ENCODE peak calls at places on chromosomes 11 and 22, in seven cellular contexts. K, F, Y, A, H, C and L are unnamed samples.
A peak's percentile ranks its signal among the peaks of the same experiment; 100 is the strongest.

GRCh38 chr11:114125959-114126358 is 66.4 kb downstream of the ZBTB16 start:
- DNase-seq in A (no peak), H (no peak), Y (no peak), C (no peak), F (no peak), K (no peak), L (no peak)

GRCh38 chr11:114159320-114159719 is 99.8 kb downstream of the ZBTB16 start:
- DNase-seq in A (no peak), K (no peak), F (no peak), H (no peak), Y (no peak), C (no peak), L (no peak)

GRCh38 chr11:72688486-72688885 is 14.3 kb upstream of the PDE2A start:
- DNase-seq in Y (no peak), H (no peak), F (no peak), K (no peak), C (no peak), A (no peak), L (no peak)

GRCh38 chr11:6319001-6319878 is 1.1 kb downstream of the CAVIN3 start:
- DNase-seq in F (peak; percentile 48), A (peak; percentile 66), H (no peak), K (peak; percentile 67), Y (peak; percentile 47), C (peak; percentile 76), L (no peak)

GRCh38 chr22:27788889-27789288 is 12.7 kb downstream of the MN1 start:
- DNase-seq in K (no peak), H (no peak), C (no peak), F (no peak), A (no peak), Y (no peak), L (no peak)

GRCh38 chr22:27314276-27314807 is 487.2 kb downstream of the MN1 start:
- DNase-seq in F (no peak), H (no peak), C (no peak), K (no peak), A (no peak), Y (peak; percentile 44), L (no peak)

GRCh38 chr11:14905104-14906033 is 13.3 kb upstream of the CYP2R1 start:
- DNase-seq in H (no peak), Y (peak; percentile 58), A (peak; percentile 60), C (peak; percentile 59), K (no peak), F (no peak), L (no peak)

GRCh38 chr11:105923814-105924213 is 98.2 kb downstream of the MSANTD4 start:
- DNase-seq in H (peak; percentile 27), C (no peak), A (peak; percentile 84), K (no peak), F (no peak), Y (no peak), L (no peak)

GRCh38 chr11:129610125-129610524 is 205.5 kb upstream of the TMEM45B start:
- DNase-seq in H (no peak), A (no peak), K (no peak), F (no peak), Y (no peak), C (no peak), L (no peak)

GRCh38 chr11:48129697-48130395 is 86.8 kb upstream of the OR4B1 start:
- DNase-seq in C (no peak), H (no peak), F (no peak), K (no peak), Y (no peak), A (no peak), L (no peak)

GRCh38 chr11:114440121-114440860 is 1.0 kb downstream of the REXO2 start:
- DNase-seq in K (no peak), C (no peak), F (no peak), A (peak; percentile 9), Y (peak; percentile 42), H (no peak), L (no peak)

GRCh38 chr22:29148036-29148435 is 57.7 kb upstream of the EMID1 start:
- DNase-seq in Y (no peak), F (no peak), H (no peak), A (no peak), C (no peak), K (no peak), L (no peak)

DNA sequence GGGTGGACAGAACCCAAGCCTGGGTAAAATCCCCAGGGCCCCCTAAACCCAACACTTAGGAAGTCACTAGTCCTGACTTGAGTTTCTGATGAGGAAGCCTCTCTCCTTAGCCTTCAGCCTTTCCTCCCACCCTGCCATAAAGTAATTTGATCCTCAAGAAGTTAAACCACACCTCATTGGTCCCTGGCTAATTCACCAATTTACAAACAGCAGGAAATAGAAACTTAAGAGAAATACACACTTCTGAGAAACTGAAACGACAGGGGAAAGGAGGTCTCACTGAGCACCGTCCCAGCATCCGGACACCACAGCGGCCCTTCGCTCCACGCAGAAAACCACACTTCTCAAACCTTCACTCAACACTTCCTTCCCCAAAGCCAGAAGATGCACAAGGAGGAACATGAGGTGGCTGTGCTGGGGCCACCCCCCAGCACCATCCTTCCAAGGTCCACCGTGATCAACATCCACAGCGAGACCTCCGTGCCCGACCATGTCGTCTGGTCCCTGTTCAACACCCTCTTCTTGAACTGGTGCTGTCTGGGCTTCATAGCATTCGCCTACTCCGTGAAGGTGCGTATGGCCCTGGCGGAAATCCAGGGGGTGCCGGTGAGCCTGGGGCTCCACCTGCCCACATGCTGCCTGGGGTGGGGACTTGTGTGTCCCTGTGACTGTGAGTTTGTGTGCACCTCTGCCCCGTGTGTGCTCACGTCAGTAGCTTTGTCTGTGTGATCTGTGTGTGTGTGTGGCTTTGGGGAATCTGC is at the start of gene IFITM1:
- DNase-seq in C (no peak), H (peak; percentile 79), K (no peak), Y (peak; percentile 62), A (peak; percentile 86), F (no peak), L (no peak)
- TF ChIP-seq CTCF in C (no peak), H (no peak), K (no peak), Y (no peak), A (no peak), F (no peak), L (no peak)

GRCh38 chr11:74566386-74566960 is 25.9 kb upstream of the POLD3 start:
- DNase-seq in C (no peak), F (no peak), Y (no peak), A (no peak), K (no peak), H (no peak), L (no peak)

GRCh38 chr11:74572349-74572748 is 20.0 kb upstream of the POLD3 start:
- DNase-seq in Y (no peak), F (no peak), H (no peak), C (no peak), K (no peak), A (no peak), L (no peak)

GRCh38 chr11:74571062-74571399 is 21.4 kb upstream of the POLD3 start:
- DNase-seq in Y (no peak), K (no peak), F (no peak), A (no peak), H (no peak), C (no peak), L (no peak)

GRCh38 chr11:74568028-74568427 is 24.4 kb upstream of the POLD3 start:
- DNase-seq in F (no peak), H (no peak), Y (no peak), A (no peak), C (no peak), K (no peak), L (no peak)

DNA sequence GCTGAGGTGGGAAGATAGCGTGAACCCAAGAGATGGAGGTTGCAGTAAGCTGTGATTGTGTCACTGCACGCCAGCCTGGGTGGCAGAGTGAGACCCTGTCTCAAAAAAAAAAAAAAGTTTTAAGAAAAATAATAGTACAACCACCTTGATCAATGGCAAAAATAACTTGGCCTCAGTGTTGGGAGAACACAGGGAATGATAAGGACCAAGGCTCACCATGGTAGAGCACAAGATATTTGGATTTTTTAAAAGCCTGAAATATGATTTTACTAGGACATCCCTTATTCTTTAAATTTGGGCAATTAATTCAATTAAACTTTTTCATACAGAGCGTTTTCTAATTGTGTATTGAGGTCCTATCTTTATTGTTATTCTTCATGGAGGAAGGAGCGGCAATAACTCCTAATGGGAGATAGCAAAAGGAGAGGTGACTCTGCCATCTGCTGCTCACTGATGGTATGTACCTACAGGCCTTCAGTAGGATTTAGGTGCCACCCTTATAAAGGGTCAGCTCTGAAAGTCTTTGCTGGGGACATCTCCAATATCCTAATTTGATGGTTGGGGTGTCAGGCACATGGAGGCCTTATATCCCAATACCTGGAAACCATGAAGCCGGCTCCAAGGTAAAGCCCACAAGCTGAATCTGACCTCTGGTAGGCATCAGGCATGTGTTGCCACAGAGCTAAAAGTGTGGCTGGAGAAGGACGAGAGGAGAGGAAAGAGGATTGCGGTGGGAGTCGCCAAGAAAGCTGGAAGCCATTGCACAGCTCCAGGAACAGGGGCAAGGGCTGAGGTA is 21.9 kb upstream of the POLD3 start:
- DNase-seq in H (no peak), C (peak; percentile 33), A (peak; percentile 54), K (peak; percentile 46), Y (peak; percentile 72), F (no peak), L (no peak)
- TF ChIP-seq CTCF in H (peak; percentile 66), C (peak; percentile 71), A (peak; percentile 47), K (peak; percentile 67), Y (peak; percentile 82), F (peak; percentile 62), L (peak; percentile 60)

GRCh38 chr22:22048318-22048942 is 65.8 kb upstream of the TOP3B start:
- DNase-seq in Y (no peak), C (no peak), A (no peak), F (no peak), H (no peak), K (no peak), L (no peak)

GRCh38 chr22:22047776-22048175 is 65.2 kb upstream of the TOP3B start:
- DNase-seq in F (no peak), A (no peak), H (no peak), Y (no peak), C (no peak), K (no peak), L (no peak)

GRCh38 chr22:22049684-22050083 is 67.1 kb upstream of the TOP3B start:
- DNase-seq in F (no peak), C (no peak), A (no peak), Y (no peak), K (no peak), H (no peak), L (no peak)

GRCh38 chr22:22050141-22050775 is 67.7 kb upstream of the TOP3B start:
- DNase-seq in A (no peak), K (no peak), C (no peak), F (no peak), Y (no peak), H (no peak), L (no peak)

DNA sequence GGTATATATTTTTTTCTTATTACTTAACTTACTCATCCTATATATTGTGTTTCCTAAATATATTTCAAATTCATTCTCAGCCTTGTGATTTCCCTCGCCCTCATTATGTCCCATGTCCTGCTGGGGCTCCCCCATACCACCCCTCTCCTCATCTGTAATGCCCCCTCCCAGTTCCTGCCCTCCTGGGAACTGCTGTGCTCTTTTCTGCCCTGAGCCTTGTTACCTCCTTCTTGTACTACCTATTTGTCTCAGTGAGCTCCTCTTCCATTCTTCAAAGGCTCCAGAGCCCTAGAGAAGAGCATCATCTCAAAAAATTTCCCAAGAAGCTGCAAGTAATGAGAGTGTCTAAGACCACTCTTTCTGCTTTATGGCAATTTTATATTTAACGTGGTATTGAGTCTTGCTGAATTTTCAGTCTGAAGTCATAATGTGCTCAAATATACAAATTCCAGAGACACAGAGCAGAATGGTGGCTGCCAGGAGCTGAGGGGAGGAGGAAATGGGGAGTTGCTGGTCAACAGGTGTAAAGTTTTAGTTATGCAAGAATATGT is 66.5 kb upstream of the TOP3B start:
- DNase-seq in F (no peak), K (no peak), H (no peak), C (no peak), Y (no peak), A (no peak), L (no peak)
- TF ChIP-seq CTCF in F (no peak), K (no peak), H (no peak), C (no peak), Y (no peak), A (no peak), L (no peak)

GRCh38 chr11:84899740-84900139 is 727.4 kb downstream of the DLG2 start:
- DNase-seq in F (no peak), A (no peak), C (no peak), K (no peak), Y (no peak), H (no peak), L (no peak)
- TF ChIP-seq CTCF in F (peak; percentile 51), A (peak; percentile 6), C (no peak), K (peak; percentile 47), Y (no peak), H (no peak), L (no peak)